ENCODE peak calls at places on chromosome 1, in seven cellular contexts. J is activated CD4-positive, alpha-beta memory T cell treated with anti-CD3 and anti-CD28 coated beads, Interleukin-2, amount 10 ng/mL, durations not matched to agents 7 days and 5 days; M is T-cell; Q is stimulated activated CD4-positive, alpha-beta T cell treated with anti-CD3 and anti-CD28 coated beads, Interleukin-2, amount 100 ng/mL, for 48 hours; A is CD8-positive, alpha-beta T cell; B is small intestine; N is heart right ventricle. D is an unnamed sample.
A peak's percentile ranks its signal among the peaks of the same experiment; 100 is the strongest.

GRCh38 chr1:19203440-19203839 is 6.6 kb downstream of the UBR4 start:
- DNase-seq in J (no peak), M (no peak), Q (no peak), A (no peak), B (peak; percentile 37), N (peak; percentile 14), D (no peak)

GRCh38 chr1:153490272-153491051 is 30.0 kb upstream of the S100A7 start:
- DNase-seq in J (no peak), M (no peak), Q (no peak), A (no peak), B (peak; percentile 17), N (peak; percentile 75), D (no peak)

GRCh38 chr1:239011382-239011781 is 375.0 kb upstream of the CHRM3 start:
- DNase-seq in J (no peak), M (no peak), Q (no peak), A (no peak), B (no peak), N (no peak), D (no peak)

GRCh38 chr1:205062319-205062718 is 19.3 kb downstream of the CNTN2 start:
- DNase-seq in J (no peak), M (no peak), Q (no peak), A (no peak), B (no peak), N (no peak), D (no peak)

GRCh38 chr1:204304067-204304466 is 55.7 kb downstream of the PLEKHA6 start:
- DNase-seq in J (no peak), M (no peak), Q (no peak), A (no peak), B (no peak), N (no peak), D (no peak)

GRCh38 chr1:153991806-153992205 is 1.2 kb downstream of the RPS27 start:
- DNase-seq in J (no peak), M (no peak), Q (no peak), A (no peak), B (no peak), N (no peak), D (no peak)

GRCh38 chr1:205916541-205916940 is 26.7 kb downstream of the SLC26A9 start:
- DNase-seq in J (no peak), M (no peak), Q (no peak), A (no peak), B (no peak), N (no peak), D (no peak)

GRCh38 chr1:174742805-174743653 is 256.7 kb upstream of the CACYBP start:
- DNase-seq in J (no peak), M (no peak), Q (no peak), A (no peak), B (no peak), N (no peak), D (no peak)

GRCh38 chr1:50531601-50532000 is 108.4 kb upstream of the DMRTA2 start:
- DNase-seq in J (no peak), M (no peak), Q (no peak), A (no peak), B (no peak), N (no peak), D (no peak)

GRCh38 chr1:187001198-187001904 is 172.6 kb downstream of the PLA2G4A start:
- DNase-seq in J (no peak), M (no peak), Q (no peak), A (no peak), B (no peak), N (no peak), D (no peak)

GRCh38 chr1:230797376-230798186 is 50.4 kb downstream of the CAPN9 start:
- DNase-seq in J (no peak), M (no peak), Q (no peak), A (no peak), B (peak; percentile 61), N (peak; percentile 75), D (no peak)

GRCh38 chr1:175192630-175193338 is at the start of gene KIAA0040:
- DNase-seq in J (peak; percentile 65), M (peak; percentile 46), Q (peak; percentile 56), A (peak; percentile 27), B (peak; percentile 90), N (peak; percentile 87), D (peak; percentile 51)

GRCh38 chr1:116826818-116827606 is 72.8 kb downstream of the CD2 start:
- DNase-seq in J (peak; percentile 77), M (peak; percentile 45), Q (peak; percentile 58), A (peak; percentile 18), B (peak; percentile 92), N (no peak), D (no peak)

GRCh38 chr1:232688398-232688797 is 58.5 kb upstream of the SIPA1L2 start:
- DNase-seq in J (no peak), M (no peak), Q (no peak), A (no peak), B (no peak), N (no peak), D (no peak)

GRCh38 chr1:223298706-223299105 is 65.3 kb downstream of the SUSD4 start:
- DNase-seq in J (no peak), M (no peak), Q (no peak), A (no peak), B (no peak), N (no peak), D (no peak)

GRCh38 chr1:168783424-168783823 is 54.4 kb upstream of the DPT start:
- DNase-seq in J (no peak), M (no peak), Q (no peak), A (no peak), B (no peak), N (no peak), D (no peak)

GRCh38 chr1:215146252-215146975 is 63.9 kb downstream of the KCNK2 start:
- DNase-seq in J (no peak), M (no peak), Q (no peak), A (no peak), B (no peak), N (no peak), D (no peak)

GRCh38 chr1:155339515-155340111 is 18.9 kb downstream of the RUSC1 start:
- DNase-seq in J (no peak), M (no peak), Q (no peak), A (no peak), B (no peak), N (no peak), D (no peak)

GRCh38 chr1:180953291-180953747 is 40.6 kb downstream of the KIAA1614 start:
- DNase-seq in J (no peak), M (no peak), Q (no peak), A (no peak), B (peak; percentile 28), N (no peak), D (no peak)

GRCh38 chr1:26993237-26994019 is at the start of gene TRNP1:
- DNase-seq in J (peak; percentile 70), M (peak; percentile 50), Q (peak; percentile 57), A (peak; percentile 48), B (no peak), N (peak; percentile 59), D (peak; percentile 55)

GRCh38 chr1:99546432-99547416 is 99.2 kb upstream of the PALMD start:
- DNase-seq in J (no peak), M (no peak), Q (no peak), A (no peak), B (no peak), N (no peak), D (no peak)

GRCh38 chr1:242147096-242147976 is 148.4 kb upstream of the MAP1LC3C start:
- DNase-seq in J (no peak), M (no peak), Q (no peak), A (no peak), B (no peak), N (no peak), D (no peak)

GRCh38 chr1:61226791-61227567 is 144.6 kb downstream of the NFIA start:
- DNase-seq in J (no peak), M (no peak), Q (no peak), A (no peak), B (peak; percentile 64), N (no peak), D (no peak)

GRCh38 chr1:92485374-92486250 is 1.1 kb downstream of the GFI1 start:
- DNase-seq in J (peak; percentile 90), M (peak; percentile 74), Q (peak; percentile 83), A (peak; percentile 73), B (peak; percentile 51), N (no peak), D (peak; percentile 67)

GRCh38 chr1:115308969-115309368 is 29.1 kb downstream of the NGF start:
- DNase-seq in J (no peak), M (no peak), Q (no peak), A (no peak), B (no peak), N (no peak), D (no peak)

GRCh38 chr1:48882020-48882419 is 105.3 kb upstream of the BEND5 start:
- DNase-seq in J (no peak), M (no peak), Q (no peak), A (no peak), B (no peak), N (no peak), D (no peak)

GRCh38 chr1:42165511-42166210 is 1.1 kb upstream of the GUCA2A start:
- DNase-seq in J (no peak), M (no peak), Q (no peak), A (no peak), B (peak; percentile 98), N (peak; percentile 64), D (no peak)

GRCh38 chr1:54479251-54479650 is 68.8 kb upstream of the ACOT11 start:
- DNase-seq in J (no peak), M (no peak), Q (no peak), A (no peak), B (no peak), N (no peak), D (no peak)

GRCh38 chr1:25072461-25072860 is 142.4 kb upstream of the RUNX3 start:
- DNase-seq in J (no peak), M (no peak), Q (no peak), A (no peak), B (no peak), N (no peak), D (no peak)

D was measured in T follicular helper cell.